ENCODE peak calls at places on chromosomes 12 and 14, in nine cellular contexts. F, X, R, U, E, N, O, I and B are unnamed samples. For H3K4me1, the result is how much of the 10 kb centered on the place peaks cover.

GRCh38 chr14:87908591-87908990 is 84.4 kb downstream of the GALC start:
- DNase-seq in F (peak), X (no peak), R (no peak), U (no peak), E (no peak), N (no peak), O (no peak), I (no peak), B (no peak)

GRCh38 chr12:110689601-110690430 is 901 bp upstream of the HVCN1 start:
- DNase-seq in F (peak), X (peak), R (peak), U (no peak), E (no peak), N (no peak), O (no peak), I (peak), B (no peak)

GRCh38 chr12:109358154-109358869 is 10.6 kb downstream of the MYO1H start:
- DNase-seq in F (peak), X (no peak), R (no peak), U (no peak), E (no peak), N (no peak), O (peak), I (no peak), B (no peak)

GRCh38 chr12:17097674-17098073 is 491.7 kb upstream of the LMO3 start:
- DNase-seq in F (no peak), X (no peak), R (no peak), U (no peak), E (no peak), N (no peak), O (peak), I (no peak), B (no peak)

GRCh38 chr12:121128908-121129704 is 3.6 kb upstream of the P2RX7 start:
- DNase-seq in F (peak), X (peak), R (peak), U (no peak), E (peak), N (peak), O (peak), I (peak), B (peak)

GRCh38 chr14:63840981-63841380 is 11.8 kb upstream of the SYNE2 start:
- DNase-seq in F (no peak), X (peak), R (no peak), U (no peak), E (no peak), N (no peak), O (no peak), I (peak), B (no peak)

GRCh38 chr12:132513070-132513398 is 23.1 kb downstream of the FBRSL1 start:
- DNase-seq in F (peak), X (no peak), R (peak), U (no peak), E (no peak), N (no peak), O (peak), I (no peak), B (no peak)

GRCh38 chr12:67716817-67717216 is 68.3 kb downstream of the DYRK2 start:
- DNase-seq in F (peak), X (no peak), R (no peak), U (peak), E (no peak), N (no peak), O (peak), I (no peak), B (no peak)

DNA sequence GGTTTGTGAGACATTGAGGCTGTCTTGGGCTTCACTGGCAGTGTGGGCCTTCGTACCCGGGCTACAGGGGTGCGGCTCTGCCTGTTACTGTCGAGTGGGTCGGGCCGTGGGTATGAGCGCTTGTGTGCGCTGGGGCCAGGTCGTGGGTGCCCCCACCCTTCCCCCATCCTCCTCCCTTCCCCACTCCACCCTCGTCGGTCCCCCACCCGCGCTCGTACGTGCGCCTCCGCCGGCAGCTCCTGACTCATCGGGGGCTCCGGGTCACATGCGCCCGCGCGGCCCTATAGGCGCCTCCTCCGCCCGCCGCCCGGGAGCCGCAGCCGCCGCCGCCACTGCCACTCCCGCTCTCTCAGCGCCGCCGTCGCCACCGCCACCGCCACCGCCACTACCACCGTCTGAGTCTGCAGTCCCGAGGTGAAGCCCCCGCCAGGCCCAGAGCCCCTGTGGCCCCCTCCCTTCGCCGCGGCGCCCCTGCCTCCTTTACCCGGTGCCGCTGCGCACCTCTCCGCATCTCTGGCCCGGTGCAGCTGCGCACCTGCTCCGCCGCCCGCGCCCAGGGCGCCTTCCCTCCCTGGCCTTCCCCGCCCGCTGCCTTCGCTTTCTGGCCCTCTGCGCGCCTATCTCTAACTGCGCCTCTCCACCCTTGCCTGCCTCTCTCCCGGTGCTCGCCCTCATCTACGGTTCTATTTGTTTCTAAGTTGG is at the start of gene ENO2:
- DNase-seq in F (peak), X (peak), R (peak), U (no peak), E (peak), N (peak), O (peak), I (peak), B (peak)
- H3K27ac ChIP-seq in F (peak), X (peak), R (peak), U (no peak), E (peak), N (no peak), O (peak), I (peak), B (peak)

GRCh38 chr12:105864316-105864715 is 274.4 kb downstream of the NUAK1 start:
- DNase-seq in F (no peak), X (no peak), R (no peak), U (no peak), E (no peak), N (no peak), O (no peak), I (no peak), B (no peak)
- H3K4me1 ChIP-seq in F (under half), X (under half), R (under half), U (under half), E (under half), N (under half), O (under half), I (under half), B (under half)

DNA sequence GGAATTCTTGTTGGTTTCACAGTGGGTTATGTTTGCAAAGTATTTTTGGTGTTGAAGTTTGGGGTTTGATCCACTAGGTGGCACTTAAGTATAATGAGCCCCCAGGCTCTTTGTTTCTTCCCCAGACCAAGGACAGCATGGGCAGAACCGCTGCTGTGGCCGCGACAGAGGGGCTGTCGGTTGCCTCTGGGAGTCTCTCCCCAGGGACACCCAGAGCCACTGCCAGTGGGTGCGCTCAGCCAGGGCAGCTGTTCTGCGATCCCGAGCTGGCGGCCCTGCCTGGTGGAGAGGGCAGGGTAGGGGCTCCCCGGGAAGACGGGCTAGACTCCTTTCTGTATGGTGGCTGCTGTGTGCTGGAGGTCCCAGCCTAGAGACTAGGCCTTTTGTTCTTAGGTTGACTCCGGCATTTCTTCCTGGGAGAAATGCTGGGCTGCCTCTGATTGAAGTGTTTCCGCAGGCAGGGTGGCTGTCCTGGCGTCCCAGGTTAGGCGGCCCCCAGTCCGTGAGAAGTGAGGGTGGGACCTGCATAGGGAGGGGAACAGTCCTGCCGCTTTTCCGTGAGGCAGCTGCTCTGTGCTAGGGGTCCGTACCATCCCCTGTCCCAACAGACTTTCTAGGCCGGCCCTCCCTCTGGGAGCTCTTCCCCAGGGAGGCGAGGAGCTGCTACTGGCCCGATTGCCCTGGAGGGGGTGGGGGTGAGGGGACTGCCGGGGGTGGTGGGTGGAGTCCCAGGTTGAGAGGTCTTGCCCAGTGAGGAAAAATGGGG is 253.1 kb upstream of the PELI2 start:
- DNase-seq in F (no peak), X (no peak), R (no peak), U (no peak), E (no peak), N (no peak), O (no peak), I (no peak), B (no peak)
- TF ChIP-seq CTCF in F (no peak), X (no peak), R (no peak), U (peak), E (no peak), N (no peak), O (no peak), I (no peak), B (no peak)

GRCh38 chr12:57093412-57094193 is 4.7 kb downstream of the NAB2 start:
- DNase-seq in F (peak), X (peak), R (peak), U (no peak), E (peak), N (no peak), O (peak), I (peak), B (peak)

GRCh38 chr12:57091633-57092528 is 3.0 kb downstream of the NAB2 start:
- DNase-seq in F (peak), X (no peak), R (no peak), U (no peak), E (no peak), N (no peak), O (no peak), I (no peak), B (no peak)

GRCh38 chr12:57092876-57093411 is 4.0 kb downstream of the NAB2 start:
- DNase-seq in F (peak), X (no peak), R (no peak), U (no peak), E (no peak), N (peak), O (no peak), I (no peak), B (no peak)

GRCh38 chr12:57090924-57091632 is 2.2 kb downstream of the NAB2 start:
- DNase-seq in F (peak), X (no peak), R (no peak), U (no peak), E (no peak), N (no peak), O (no peak), I (peak), B (no peak)

DNA sequence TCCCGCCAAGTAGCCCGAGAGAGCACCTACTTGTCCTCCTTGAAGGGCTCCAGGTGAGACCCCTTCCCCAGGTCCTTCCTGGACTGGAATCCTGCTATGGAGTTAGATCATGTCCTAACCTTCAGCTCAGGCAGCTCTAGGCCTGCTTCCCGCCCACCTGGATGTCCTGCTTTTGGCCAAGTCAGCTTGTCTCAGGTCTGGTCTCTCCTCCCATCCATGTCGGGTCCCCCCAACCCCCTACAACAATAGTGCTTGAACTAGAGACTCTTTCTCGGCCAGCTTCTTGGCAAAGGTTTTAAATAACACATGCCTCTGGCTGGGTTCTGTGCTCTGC is 3.6 kb downstream of the NAB2 start:
- DNase-seq in F (peak), X (no peak), R (no peak), U (no peak), E (no peak), N (no peak), O (no peak), I (no peak), B (no peak)
- H3K27ac ChIP-seq in F (peak), X (peak), R (no peak), U (no peak), E (peak), N (no peak), O (peak), I (peak), B (peak)

GRCh38 chr12:52564582-52564981 is 9.1 kb downstream of the KRT74 start:
- DNase-seq in F (no peak), X (no peak), R (no peak), U (no peak), E (no peak), N (no peak), O (no peak), I (no peak), B (no peak)
- H3K4me1 ChIP-seq in F (under half), X (under half), R (under half), U (under half), E (under half), N (under half), O (under half), I (under half), B (under half)

GRCh38 chr12:124831590-124831989 is 32.1 kb downstream of the SCARB1 start:
- DNase-seq in F (no peak), X (no peak), R (no peak), U (no peak), E (no peak), N (no peak), O (no peak), I (no peak), B (no peak)
- TF ChIP-seq CTCF in F (no peak), X (no peak), R (no peak), U (no peak), E (no peak), N (no peak), O (no peak), I (no peak), B (no peak)

DNA sequence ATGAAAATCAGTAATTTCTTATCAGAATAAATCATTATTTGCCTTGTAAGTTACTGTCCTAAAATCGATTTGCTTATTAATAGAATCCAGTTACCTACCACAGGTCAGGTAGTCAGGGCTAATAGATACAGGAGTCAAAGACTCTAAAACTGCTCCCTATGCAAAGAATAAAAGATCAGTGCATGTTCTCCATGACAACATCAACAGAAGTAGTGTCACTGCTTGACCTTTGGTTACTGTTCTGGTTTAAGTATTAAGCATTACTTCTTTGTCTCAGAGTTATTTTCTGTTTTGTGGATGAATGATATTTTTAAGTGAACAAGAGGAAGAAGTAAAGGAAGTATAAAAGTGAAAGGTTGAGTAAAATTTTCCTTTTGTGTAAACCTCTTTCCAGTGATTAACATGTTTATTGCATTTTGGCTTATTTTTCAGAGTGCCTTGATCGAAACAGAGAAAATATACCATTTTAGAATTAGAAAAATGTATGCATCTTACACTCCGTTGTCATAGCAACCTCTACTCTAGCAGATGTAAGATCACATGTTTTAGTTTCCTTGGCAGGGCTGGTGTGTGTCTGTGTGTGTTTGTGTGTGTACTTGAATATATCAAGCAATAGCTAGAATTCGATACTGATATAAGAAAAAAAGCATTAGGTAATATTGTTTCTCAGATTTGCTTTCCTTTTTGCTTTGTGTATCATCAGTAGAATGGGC is 44.7 kb downstream of the ABCD2 start:
- DNase-seq in F (no peak), X (no peak), R (no peak), U (no peak), E (no peak), N (no peak), O (no peak), I (no peak), B (no peak)
- H3K27ac ChIP-seq in F (no peak), X (no peak), R (no peak), U (no peak), E (no peak), N (no peak), O (no peak), I (no peak), B (no peak)

GRCh38 chr14:34710744-34711143 is 3.6 kb downstream of the CFL2 start:
- DNase-seq in F (no peak), X (no peak), R (no peak), U (no peak), E (no peak), N (no peak), O (peak), I (no peak), B (no peak)

GRCh38 chr14:34713681-34714319 is 593 bp downstream of the CFL2 start:
- DNase-seq in F (peak), X (no peak), R (peak), U (peak), E (peak), N (peak), O (peak), I (peak), B (peak)

GRCh38 chr14:34711169-34711568 is 3.2 kb downstream of the CFL2 start:
- DNase-seq in F (peak), X (no peak), R (no peak), U (no peak), E (no peak), N (no peak), O (peak), I (peak), B (no peak)

GRCh38 chr14:34713122-34713680 is 1.2 kb downstream of the CFL2 start:
- DNase-seq in F (no peak), X (no peak), R (no peak), U (no peak), E (no peak), N (no peak), O (no peak), I (no peak), B (no peak)

DNA sequence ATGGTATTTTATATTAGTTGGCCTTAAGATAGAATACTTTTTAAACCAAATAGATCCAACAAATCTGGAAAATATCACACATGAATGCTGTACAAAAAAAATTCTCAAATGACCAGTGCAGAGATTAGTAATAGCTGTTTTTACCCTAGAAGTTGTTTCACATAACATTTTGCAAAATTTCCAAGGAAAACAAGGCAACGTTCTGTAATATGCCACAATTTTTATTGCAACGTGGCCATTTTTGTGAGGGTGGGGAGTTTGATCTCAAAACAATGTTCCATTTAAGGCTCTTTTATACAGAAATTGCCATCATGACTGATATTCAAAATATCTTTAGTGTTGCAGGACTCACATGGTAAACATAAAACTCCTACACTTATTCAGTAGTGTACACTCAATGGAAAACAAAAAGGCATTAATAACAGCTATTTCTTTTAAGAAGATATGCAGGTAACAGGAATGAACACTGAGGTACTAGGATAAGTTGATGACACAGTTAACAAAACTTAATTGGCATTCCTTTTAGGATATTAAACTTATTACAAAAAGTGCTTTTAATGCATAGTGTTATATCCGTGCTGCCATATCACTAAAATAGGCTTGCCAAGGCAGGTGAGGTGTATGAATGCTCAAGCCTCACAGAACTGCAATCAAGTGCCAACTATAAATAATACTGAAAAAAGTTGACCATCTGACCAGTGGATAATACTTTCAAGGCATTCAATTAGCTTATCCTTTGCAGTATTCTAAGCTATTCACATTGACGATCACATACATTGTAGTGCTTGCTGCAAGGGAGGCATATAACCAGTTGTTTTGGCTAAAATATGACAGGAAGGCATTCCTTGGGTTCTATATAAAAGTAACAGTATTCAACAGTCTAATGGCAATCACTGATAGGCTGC is 2.3 kb downstream of the CFL2 start:
- DNase-seq in F (peak), X (no peak), R (no peak), U (no peak), E (no peak), N (no peak), O (no peak), I (no peak), B (no peak)
- H3K4me1 ChIP-seq in F (under half), X (under half), R (under half), U (under half), E (under half), N (under half), O (under half), I (under half), B (under half)

GRCh38 chr12:6605425-6606330 is 1.5 kb downstream of the CHD4 start:
- DNase-seq in F (peak), X (no peak), R (peak), U (peak), E (no peak), N (peak), O (peak), I (peak), B (peak)
- TF ChIP-seq CTCF in F (no peak), X (no peak), R (no peak), U (no peak), E (no peak), N (no peak), O (peak), I (no peak), B (no peak)

DNA sequence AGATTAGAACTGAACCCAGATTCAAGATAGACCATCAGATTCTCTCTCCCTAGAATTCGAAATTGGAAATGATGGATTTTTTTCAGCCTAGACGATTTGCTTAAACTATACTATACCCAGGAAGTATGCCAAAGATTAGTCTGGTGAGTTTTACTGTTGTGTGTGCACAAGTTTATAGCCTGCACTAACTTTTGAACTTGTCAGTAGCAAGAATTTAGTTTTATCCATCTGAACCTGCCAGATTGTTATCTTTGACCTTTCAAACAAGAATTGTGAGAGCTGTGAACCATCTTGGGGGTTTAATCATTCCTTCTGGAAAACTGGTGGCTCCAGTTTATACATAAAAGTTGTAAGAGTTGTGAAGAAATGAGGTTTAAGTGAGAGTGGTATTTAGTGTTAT is 243.5 kb upstream of the DAAM1 start:
- DNase-seq in F (no peak), X (no peak), R (no peak), U (no peak), E (no peak), N (no peak), O (no peak), I (no peak), B (no peak)
- H3K27ac ChIP-seq in F (no peak), X (no peak), R (no peak), U (no peak), E (no peak), N (no peak), O (no peak), I (no peak), B (no peak)